ENCODE peak calls at places on chromosomes 3 and 15, in five cellular contexts. V is uterus, C is body of pancreas, P is tibial artery, I is suprapubic skin. S is an unnamed sample.

GRCh38 chr3:48225587-48225986 is 2.3 kb downstream of the CAMP start:
- DNase-seq in V (no peak), C (no peak), P (no peak), I (no peak), S (no peak)

GRCh38 chr3:190811775-190812480 is 50.6 kb downstream of the GMNC start:
- DNase-seq in V (no peak), C (peak), P (no peak), I (no peak), S (peak)

GRCh38 chr3:123361019-123361418 is 87.9 kb downstream of the ADCY5 start:
- DNase-seq in V (no peak), C (no peak), P (no peak), I (no peak), S (no peak)

GRCh38 chr3:49199244-49199899 is 28.0 kb downstream of the KLHDC8B start:
- DNase-seq in V (peak), C (peak), P (peak), I (peak), S (no peak)

GRCh38 chr15:65836665-65837064 is 32.6 kb upstream of the RAB11A start:
- DNase-seq in V (no peak), C (no peak), P (no peak), I (no peak), S (no peak)

GRCh38 chr3:18891641-18892040 is 256.7 kb upstream of the KCNH8 start:
- DNase-seq in V (no peak), C (no peak), P (no peak), I (no peak), S (no peak)

GRCh38 chr3:158918008-158918407 is 116.2 kb downstream of the MFSD1 start:
- DNase-seq in V (no peak), C (peak), P (no peak), I (no peak), S (peak)

GRCh38 chr3:10551821-10552630 is 46.6 kb upstream of the ATP2B2 start:
- DNase-seq in V (no peak), C (no peak), P (peak), I (peak), S (no peak)

GRCh38 chr3:127964053-127964452 is 49.0 kb downstream of the KBTBD12 start:
- DNase-seq in V (no peak), C (no peak), P (no peak), I (no peak), S (no peak)

GRCh38 chr3:147119346-147119745 is 287.0 kb downstream of the ZIC4 start:
- DNase-seq in V (no peak), C (no peak), P (no peak), I (no peak), S (no peak)

GRCh38 chr15:69156726-69157381 is 3.6 kb upstream of the GLCE start:
- DNase-seq in V (no peak), C (no peak), P (no peak), I (no peak), S (no peak)

GRCh38 chr3:177491301-177492031 is 294.2 kb upstream of the TBL1XR1 start:
- DNase-seq in V (no peak), C (no peak), P (no peak), I (no peak), S (no peak)

GRCh38 chr15:41523097-41523496 is 9.5 kb upstream of the LTK start:
- DNase-seq in V (no peak), C (no peak), P (no peak), I (no peak), S (no peak)

GRCh38 chr3:146503459-146504202 is 34.3 kb upstream of the PLSCR2 start:
- DNase-seq in V (no peak), C (no peak), P (no peak), I (no peak), S (peak)

GRCh38 chr15:81948142-81948709 is 97.6 kb downstream of the MEX3B start:
- DNase-seq in V (no peak), C (no peak), P (no peak), I (no peak), S (no peak)

GRCh38 chr3:127961963-127962362 is 46.9 kb downstream of the KBTBD12 start:
- DNase-seq in V (no peak), C (no peak), P (no peak), I (no peak), S (no peak)

GRCh38 chr15:29183071-29183831 is 86.4 kb downstream of the NSMCE3 start:
- DNase-seq in V (no peak), C (no peak), P (no peak), I (no peak), S (no peak)

GRCh38 chr15:70362911-70363310 is 265.2 kb upstream of the TLE3 start:
- DNase-seq in V (no peak), C (peak), P (no peak), I (peak), S (no peak)

GRCh38 chr15:81536296-81536695 is 162.3 kb upstream of the TMC3 start:
- DNase-seq in V (no peak), C (no peak), P (no peak), I (no peak), S (no peak)

GRCh38 chr3:46990573-46991374 is 11.3 kb downstream of the NBEAL2 start:
- DNase-seq in V (no peak), C (peak), P (no peak), I (no peak), S (no peak)

GRCh38 chr15:34855893-34856292 is 60.5 kb upstream of the ACTC1 start:
- DNase-seq in V (no peak), C (no peak), P (no peak), I (no peak), S (no peak)

GRCh38 chr3:51955893-51956770 is 951 bp downstream of the GPR62 start:
- DNase-seq in V (peak), C (peak), P (no peak), I (no peak), S (no peak)
- TF ChIP-seq CTCF in V (peak), C (peak), P (peak), I (no peak), S (peak)

DNA sequence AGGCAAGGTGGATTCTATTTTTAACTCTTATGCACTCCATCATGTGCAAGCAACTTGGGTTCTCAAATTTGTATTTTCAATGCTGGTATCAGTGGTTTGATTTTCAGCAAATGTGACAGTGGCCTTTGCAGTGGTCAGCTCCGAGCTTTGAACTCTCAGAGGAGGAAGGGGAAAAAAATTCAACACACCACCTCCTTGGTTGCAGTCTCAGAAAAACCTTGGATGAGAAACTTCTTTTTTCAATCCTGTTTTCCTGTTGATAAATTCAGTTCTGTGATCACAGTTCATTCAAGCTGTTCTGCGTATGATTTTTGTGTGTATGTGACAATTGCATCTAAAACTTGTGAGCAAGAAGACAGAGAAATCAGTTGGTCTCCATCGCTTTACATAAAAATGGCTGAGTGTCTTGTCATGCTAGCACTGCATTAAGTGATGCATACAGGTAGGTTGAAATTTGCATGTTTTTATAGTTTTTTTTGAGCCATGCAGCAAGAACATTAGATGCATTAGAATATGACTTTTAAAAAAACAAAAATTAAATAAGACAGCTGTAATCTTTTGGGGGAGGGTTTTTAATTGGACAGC is 19.2 kb downstream of the ZBTB38 start:
- DNase-seq in V (no peak), C (no peak), P (no peak), I (no peak), S (no peak)
- H3K4me3 ChIP-seq in V (no peak), C (no peak), P (no peak), I (peak), S (no peak)

GRCh38 chr3:73432723-73433032 is 192.1 kb downstream of the PDZRN3 start:
- DNase-seq in V (no peak), C (no peak), P (no peak), I (no peak), S (no peak)
- TF ChIP-seq CTCF in V (no peak), C (no peak), P (no peak), I (no peak), S (no peak)

GRCh38 chr3:16480861-16481569 is 32.5 kb downstream of the RFTN1 start:
- DNase-seq in V (no peak), C (no peak), P (no peak), I (no peak), S (no peak)
- H3K4me3 ChIP-seq in V (no peak), C (no peak), P (no peak), I (no peak), S (no peak)

DNA sequence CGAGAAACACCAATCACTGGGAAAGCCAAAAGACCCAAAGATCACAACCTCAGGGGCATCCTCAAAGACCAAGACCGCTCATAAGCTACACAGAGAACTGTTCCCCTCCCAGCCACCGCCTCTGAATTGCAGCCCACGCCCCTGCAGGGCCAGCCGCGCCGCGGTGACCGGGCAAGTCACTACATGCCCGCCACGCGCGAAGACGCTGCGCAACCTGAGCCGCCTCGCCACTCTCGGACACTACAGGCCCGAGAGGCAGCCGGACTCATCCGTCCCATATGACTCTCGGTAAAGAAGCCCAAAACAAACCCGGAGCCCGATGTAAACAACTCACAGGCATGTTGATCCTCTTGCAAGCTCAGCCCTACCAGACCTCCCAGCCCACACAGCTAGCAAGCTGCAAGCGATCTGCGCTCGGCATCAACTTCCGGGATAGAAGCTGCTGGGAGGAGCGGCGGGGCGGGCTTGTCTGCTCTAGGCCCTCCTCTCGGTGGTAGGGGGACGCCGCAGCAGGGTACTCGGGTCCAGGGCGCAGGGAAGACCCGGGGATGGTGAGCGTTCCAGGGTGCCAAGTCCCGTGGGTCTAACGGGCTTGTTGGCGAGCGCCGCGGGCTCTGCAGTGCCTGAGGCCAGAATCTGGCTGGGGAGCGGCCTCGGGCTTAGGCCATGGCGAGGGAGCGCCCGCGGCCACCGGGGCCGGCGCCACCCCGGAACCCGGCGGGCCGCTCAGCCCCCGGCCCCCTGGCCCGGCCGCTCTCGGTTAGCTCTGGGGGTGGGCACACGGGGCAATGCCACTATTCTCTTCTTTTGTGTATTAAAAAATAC is at the start of gene RPS27L:
- DNase-seq in V (peak), C (peak), P (peak), I (peak), S (peak)
- TF ChIP-seq CTCF in V (no peak), C (no peak), P (no peak), I (no peak), S (no peak)

GRCh38 chr3:187103251-187103650 is 36.0 kb downstream of the RPL39L start:
- DNase-seq in V (no peak), C (no peak), P (no peak), I (no peak), S (no peak)

GRCh38 chr3:187101184-187102072 is 37.9 kb downstream of the RPL39L start:
- DNase-seq in V (peak), C (peak), P (peak), I (no peak), S (peak)

GRCh38 chr3:187104342-187104741 is 35.0 kb downstream of the RPL39L start:
- DNase-seq in V (no peak), C (no peak), P (no peak), I (no peak), S (no peak)

GRCh38 chr3:187104956-187105355 is 34.3 kb downstream of the RPL39L start:
- DNase-seq in V (no peak), C (no peak), P (no peak), I (no peak), S (no peak)

DNA sequence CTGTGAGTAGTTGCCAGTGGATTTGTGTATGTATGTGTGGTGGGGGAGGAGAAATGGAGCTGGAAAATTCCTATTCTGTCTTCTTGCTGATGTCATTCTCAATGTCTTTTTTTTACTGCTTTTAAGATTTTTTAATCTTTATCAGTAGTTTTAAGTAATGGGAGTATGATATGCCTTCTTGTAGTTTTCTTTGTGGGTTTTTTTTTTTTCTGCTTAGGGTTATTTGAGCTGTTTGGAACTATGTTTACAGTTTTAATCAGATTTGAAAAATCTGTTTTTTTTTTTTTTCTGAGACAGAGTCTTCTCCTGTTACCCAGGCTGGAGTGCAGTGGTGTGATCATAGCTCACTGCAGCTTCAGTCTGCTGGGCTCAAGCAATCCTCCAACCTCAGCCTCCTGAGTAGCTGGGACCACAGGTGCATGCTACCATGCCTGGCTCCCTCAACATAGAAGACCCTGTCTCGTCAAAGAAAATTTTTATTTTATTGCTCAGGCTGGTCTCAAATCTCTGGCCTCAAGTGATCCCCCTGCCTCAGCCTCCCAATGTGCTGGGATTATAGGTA is 37.1 kb downstream of the RPL39L start:
- DNase-seq in V (no peak), C (no peak), P (no peak), I (no peak), S (no peak)
- H3K4me3 ChIP-seq in V (peak), C (no peak), P (peak), I (peak), S (peak)

S was measured in HFF-Myc.